ENCODE peak calls at places on chromosomes 5 and 9, in six cellular contexts. R is PC-3, W is uterus, F is Panc1, B is endothelial cell, M is cardiac muscle cell. T is an unnamed sample.

GRCh38 chr5:32329395-32329834 is 16.7 kb upstream of the MTMR12 start:
- DNase-seq in M (peak), W (peak), R (peak), B (peak), F (peak), T (no peak)

GRCh38 chr9:14652729-14653377 is 40.4 kb downstream of the ZDHHC21 start:
- DNase-seq in M (peak), B (no peak), F (no peak), R (peak), W (no peak), T (no peak)

GRCh38 chr5:69502375-69503143 is 10.0 kb downstream of the OCLN start:
- DNase-seq in W (no peak), B (no peak), R (peak), M (peak), F (no peak), T (no peak)

GRCh38 chr9:110031511-110032173 is 176.3 kb downstream of the C9orf152 start:
- DNase-seq in B (no peak), F (peak), R (peak), M (peak), W (no peak), T (no peak)

GRCh38 chr5:76852716-76853115 is 2.9 kb downstream of the S100Z start:
- DNase-seq in R (no peak), W (no peak), B (no peak), F (no peak), M (no peak), T (no peak)

GRCh38 chr5:111997308-111998159 is 240.5 kb upstream of the NREP start:
- DNase-seq in W (no peak), M (peak), B (no peak), F (peak), R (peak), T (peak)

GRCh38 chr9:36218011-36218410 is 27.3 kb downstream of the CLTA start:
- DNase-seq in F (no peak), B (no peak), M (no peak), R (no peak), W (no peak), T (peak)

GRCh38 chr9:17776735-17777134 is 197.9 kb downstream of the SH3GL2 start:
- DNase-seq in M (peak), R (no peak), F (no peak), B (no peak), W (peak), T (no peak)

GRCh38 chr5:130545291-130545690 is 619.8 kb downstream of the HINT1 start:
- DNase-seq in R (peak), B (no peak), W (no peak), F (no peak), M (no peak), T (no peak)

GRCh38 chr9:137113385-137114159 is 961 bp downstream of the DPP7 start:
- DNase-seq in F (no peak), B (no peak), W (no peak), R (no peak), M (peak), T (no peak)

GRCh38 chr9:71955300-71955915 is 44.0 kb downstream of the C9orf85 start:
- DNase-seq in M (no peak), B (no peak), W (no peak), F (no peak), R (no peak), T (no peak)

GRCh38 chr9:124757589-124757988 is 13.5 kb downstream of the NR6A1 start:
- DNase-seq in R (no peak), F (no peak), W (no peak), M (no peak), B (no peak), T (no peak)

DNA sequence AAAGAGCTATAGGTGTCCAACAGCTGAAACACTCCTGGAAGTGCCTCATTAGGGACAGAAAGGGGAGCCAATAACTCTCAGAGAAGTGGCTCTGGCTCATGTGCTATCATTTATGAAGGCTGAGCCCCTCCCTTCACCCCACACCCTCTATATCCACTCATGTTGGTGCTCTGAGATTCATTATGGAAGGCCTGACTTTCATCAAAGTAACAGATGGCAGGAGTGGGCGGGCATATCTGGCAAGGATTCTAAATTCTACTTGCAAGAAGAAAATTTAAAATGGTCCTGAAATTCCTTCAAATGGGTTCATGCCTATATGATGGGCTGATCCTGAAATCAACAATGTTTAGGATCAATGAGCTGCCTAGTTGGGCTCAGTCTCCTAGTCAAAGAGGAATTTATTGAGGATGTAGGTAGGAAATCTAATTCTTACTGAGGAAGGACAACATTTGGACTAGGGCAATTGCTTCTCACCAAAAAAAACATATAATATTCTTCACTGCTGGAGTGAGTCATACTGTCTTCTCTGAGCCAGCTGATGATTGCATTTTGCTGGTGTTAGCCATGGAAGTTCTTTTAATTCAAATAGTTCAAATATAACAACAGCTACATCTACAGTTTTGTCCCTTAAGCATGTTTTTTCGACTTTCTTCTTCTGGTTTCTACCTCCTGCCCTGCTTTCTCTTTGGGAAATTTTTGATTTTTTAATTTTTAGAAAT is 23.5 kb downstream of the NMRK1 start:
- DNase-seq in W (peak), R (peak), B (no peak), M (peak), F (no peak), T (no peak)
- TF ChIP-seq CTCF in W (no peak), R (no peak), B (no peak), M (no peak), F (no peak), T (no peak)

DNA sequence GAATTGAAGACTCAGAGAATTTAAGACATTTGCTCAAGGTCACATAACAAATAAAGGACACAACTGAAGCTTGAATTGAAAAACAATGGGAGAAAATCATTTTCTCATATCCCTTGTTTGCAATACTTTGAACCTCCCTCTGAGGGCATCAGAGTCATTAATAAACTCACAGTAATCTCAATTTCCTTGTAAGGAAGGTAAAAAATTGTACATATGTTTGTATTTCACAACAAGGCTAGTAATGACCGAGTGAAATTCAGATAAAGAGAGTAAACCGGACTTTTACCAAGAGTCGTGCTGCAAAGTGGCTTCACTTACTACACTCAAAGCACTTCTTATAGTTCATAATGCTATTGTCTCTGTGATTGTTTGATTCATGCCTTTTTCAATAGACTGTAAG is 665.0 kb downstream of the NR2F1-AS1 start:
- DNase-seq in B (no peak), R (peak), F (no peak), W (no peak), M (peak), T (no peak)
- TF ChIP-seq CTCF in B (no peak), R (peak), F (no peak), W (no peak), M (peak), T (peak)

GRCh38 chr5:99169309-99169708 is 240.5 kb upstream of the CHD1 start:
- DNase-seq in F (no peak), W (no peak), B (no peak), M (peak), R (peak), T (no peak)
- TF ChIP-seq CTCF in F (peak), W (no peak), B (peak), M (peak), R (peak), T (peak)

DNA sequence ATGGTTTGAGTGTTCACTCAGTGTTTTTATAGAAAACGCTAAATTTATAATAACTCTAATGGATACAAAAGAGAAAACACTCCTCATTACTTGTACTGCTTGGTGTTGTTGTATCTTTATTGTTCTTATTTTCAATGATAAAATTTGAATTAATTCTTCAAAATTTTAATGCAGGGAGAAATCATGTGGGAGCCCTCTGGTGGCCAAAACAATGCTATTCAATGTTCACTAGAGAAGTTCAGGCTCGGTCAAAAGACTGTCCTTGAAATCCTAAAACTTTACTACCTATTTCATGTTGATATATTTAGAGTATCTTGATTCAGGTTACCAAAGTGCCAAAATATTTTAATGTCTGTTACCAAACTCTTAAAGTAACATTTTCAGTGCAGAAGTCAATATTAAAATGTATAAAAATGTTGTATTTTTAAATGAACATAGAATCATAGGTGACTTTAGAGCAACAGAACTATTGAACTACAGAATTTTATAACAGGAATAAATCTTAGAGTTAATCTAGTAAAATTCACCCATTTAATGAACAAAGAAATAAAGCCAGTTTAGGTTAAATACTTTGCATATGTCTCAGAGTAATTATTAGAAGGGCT is 1259.8 kb downstream of the PTPRD start:
- DNase-seq in R (peak), W (no peak), M (peak), B (peak), F (no peak), T (no peak)
- TF ChIP-seq CTCF in R (peak), W (no peak), M (peak), B (peak), F (peak), T (peak)

GRCh38 chr5:44532981-44533380 is 143.8 kb upstream of the FGF10 start:
- DNase-seq in M (no peak), B (no peak), W (no peak), R (no peak), F (no peak), T (no peak)

GRCh38 chr5:44538831-44539539 is 149.8 kb upstream of the FGF10 start:
- DNase-seq in F (no peak), W (peak), R (no peak), B (no peak), M (no peak), T (no peak)

GRCh38 chr5:44542470-44542869 is 153.2 kb upstream of the FGF10 start:
- DNase-seq in F (no peak), M (no peak), W (no peak), B (no peak), R (no peak), T (no peak)

DNA sequence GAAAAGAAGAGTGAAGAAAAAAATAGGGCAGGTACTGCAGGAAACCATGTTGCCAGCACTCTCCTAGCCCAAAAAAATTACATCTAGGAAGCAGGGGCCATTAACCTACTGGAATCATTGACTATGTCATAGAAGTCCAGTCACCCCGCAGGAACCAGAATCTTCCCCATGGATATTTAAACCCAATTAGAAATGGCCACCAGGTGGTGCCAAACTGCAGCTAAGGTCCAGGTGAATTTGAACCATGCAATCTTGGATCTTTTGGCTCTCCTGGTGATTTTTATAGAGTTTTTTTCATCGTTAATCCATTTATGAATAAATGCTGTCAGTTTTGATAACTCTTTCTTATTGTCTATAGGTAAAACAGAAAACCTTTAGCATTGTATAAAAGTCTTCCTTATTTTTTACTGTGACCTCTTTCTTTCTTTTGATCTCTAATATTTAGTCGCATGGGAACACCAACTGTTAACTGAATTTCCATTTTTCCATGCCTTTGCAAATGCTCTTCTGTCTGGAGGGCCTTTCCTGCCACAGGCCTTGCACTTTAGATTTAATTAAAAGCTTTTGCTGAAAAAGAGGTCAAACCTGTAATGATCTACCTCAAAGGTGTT is 147.5 kb upstream of the FGF10 start:
- DNase-seq in M (peak), F (peak), B (peak), W (peak), R (peak), T (no peak)
- TF ChIP-seq CTCF in M (peak), F (peak), B (peak), W (peak), R (peak), T (peak)